ENCODE peak calls at places on chromosomes 11 and 22, in six cellular contexts. N is stimulated activated naive CD8-positive, alpha-beta T cell treated with anti-CD3 and anti-CD28 coated beads, Interleukin-15, Interleukin-2, amounts not matched to agents 100 U/mL and 50 U/mL, for 24 hours; S is Calu3; I is activated CD8-positive, alpha-beta memory T cell treated with anti-CD3 and anti-CD28 coated beads for 4 hours; P is stimulated activated CD8-positive, alpha-beta memory T cell treated with anti-CD3 and anti-CD28 coated beads, Interleukin-4, amount 100 ng/mL, for 24 hours; U is CD8-positive, alpha-beta memory T cell. J is an unnamed sample.
A peak's percentile ranks its signal among the peaks of the same experiment; 100 is the strongest.

GRCh38 chr11:112412383-112412782 is 151.7 kb upstream of the PLET1 start:
- DNase-seq in N (no peak), U (no peak), P (no peak), S (no peak), I (no peak), J (no peak)

GRCh38 chr11:104033134-104033533 is 3.3 kb upstream of the DDI1 start:
- DNase-seq in I (no peak), S (peak; percentile 7), N (no peak), U (no peak), P (no peak), J (no peak)

GRCh38 chr11:1749020-1749758 is 1.2 kb downstream of the IFITM10 start:
- DNase-seq in P (no peak), N (peak; percentile 22), I (no peak), S (no peak), U (no peak), J (peak; percentile 32)

GRCh38 chr22:19871845-19872778 is 17.4 kb upstream of the GNB1L start:
- DNase-seq in N (peak; percentile 2), P (no peak), I (no peak), S (no peak), U (no peak), J (no peak)

GRCh38 chr11:1992111-1992510 is 5.5 kb downstream of the H19 start:
- DNase-seq in I (no peak), U (no peak), N (no peak), P (no peak), S (no peak), J (no peak)

GRCh38 chr22:23520875-23521441 is 59.1 kb downstream of the IGLL1 start:
- DNase-seq in U (no peak), I (no peak), S (no peak), P (no peak), N (no peak), J (no peak)

GRCh38 chr11:95322546-95322945 is 91.5 kb upstream of the SESN3 start:
- DNase-seq in U (no peak), I (no peak), S (no peak), N (no peak), P (no peak), J (no peak)

GRCh38 chr11:128741928-128742327 is 48.1 kb downstream of the FLI1 start:
- DNase-seq in U (no peak), I (no peak), P (no peak), S (no peak), N (no peak), J (no peak)

GRCh38 chr11:17703951-17704350 is 15.4 kb upstream of the MYOD1 start:
- DNase-seq in P (no peak), U (no peak), S (no peak), N (no peak), I (no peak), J (no peak)

GRCh38 chr11:66467034-66467659 is 442 bp downstream of the PELI3 start:
- DNase-seq in I (no peak), S (peak; percentile 63), P (peak; percentile 18), N (no peak), U (no peak), J (peak; percentile 66)

GRCh38 chr11:82796970-82797594 is 63.4 kb upstream of the FAM181B start:
- DNase-seq in I (no peak), U (no peak), P (no peak), N (no peak), S (no peak), J (no peak)

GRCh38 chr22:17149073-17149815 is 9.8 kb downstream of the HDHD5 start:
- DNase-seq in P (no peak), S (peak; percentile 48), I (no peak), N (no peak), U (no peak), J (no peak)

GRCh38 chr11:35955636-35956035 is 11.8 kb downstream of the LDLRAD3 start:
- DNase-seq in N (no peak), I (no peak), P (no peak), S (no peak), U (no peak), J (no peak)

GRCh38 chr11:13310443-13310842 is 32.9 kb downstream of the BMAL1 start:
- DNase-seq in S (no peak), U (no peak), I (no peak), N (no peak), P (no peak), J (no peak)

J was measured in GM13976.